ENCODE peak calls at places on chromosomes 16 and 17, in seven cellular contexts. M is GM13977, F is WTC11, Y is cardiac muscle cell, T is choroid plexus epithelial cell, D is HFF-Myc, G is fibroblast of lung. E is an unnamed sample.

GRCh38 chr17:42548070-42548837 is 4.5 kb upstream of the HSD17B1 start:
- DNase-seq in M (peak), F (peak), Y (peak), T (peak), D (no peak), G (no peak), E (no peak)

GRCh38 chr16:58491-59439 is 5.1 kb downstream of the SNRNP25 start:
- DNase-seq in M (no peak), F (no peak), Y (no peak), T (no peak), D (no peak), G (no peak), E (no peak)

GRCh38 chr16:88619859-88620655 is 18.3 kb upstream of the IL17C start:
- DNase-seq in M (no peak), F (no peak), Y (no peak), T (peak), D (no peak), G (peak), E (no peak)

GRCh38 chr16:4075534-4075933 is 40.7 kb downstream of the ADCY9 start:
- DNase-seq in M (no peak), F (no peak), Y (no peak), T (no peak), D (no peak), G (no peak), E (no peak)

GRCh38 chr17:29977836-29978235 is 36.4 kb downstream of the EFCAB5 start:
- DNase-seq in M (no peak), F (no peak), Y (no peak), T (peak), D (no peak), G (peak), E (no peak)

GRCh38 chr16:75760018-75760519 is 33.8 kb upstream of the CPHXL start:
- DNase-seq in M (no peak), F (no peak), Y (no peak), T (no peak), D (no peak), G (no peak), E (no peak)

GRCh38 chr16:89015271-89015859 is 38.4 kb upstream of the CBFA2T3 start:
- DNase-seq in M (no peak), F (no peak), Y (no peak), T (no peak), D (no peak), G (no peak), E (no peak)

GRCh38 chr17:67922503-67922902 is 73.8 kb downstream of the C17orf58 start:
- DNase-seq in M (no peak), F (no peak), Y (no peak), T (no peak), D (no peak), G (peak), E (no peak)

GRCh38 chr17:27840688-27841087 is 40.4 kb upstream of the NOS2 start:
- DNase-seq in M (no peak), F (no peak), Y (no peak), T (no peak), D (no peak), G (no peak), E (peak)

GRCh38 chr17:1715803-1716075 is 5.6 kb upstream of the TLCD2 start:
- DNase-seq in M (no peak), F (no peak), Y (no peak), T (no peak), D (no peak), G (no peak), E (no peak)

GRCh38 chr17:68576811-68577551 is 24.2 kb downstream of the FAM20A start:
- DNase-seq in M (no peak), F (no peak), Y (no peak), T (peak), D (peak), G (peak), E (no peak)

GRCh38 chr17:36641331-36641876 is 40.0 kb downstream of the MRM1 start:
- DNase-seq in M (no peak), F (peak), Y (peak), T (no peak), D (no peak), G (no peak), E (no peak)

GRCh38 chr16:83060-83603 is 5.1 kb downstream of the MPG start:
- DNase-seq in M (no peak), F (no peak), Y (no peak), T (no peak), D (no peak), G (no peak), E (no peak)

GRCh38 chr16:281660-282249 is 1.2 kb upstream of the PDIA2 start:
- DNase-seq in M (no peak), F (no peak), Y (no peak), T (no peak), D (no peak), G (no peak), E (no peak)

GRCh38 chr17:68456529-68457167 is 648 bp downstream of the WIPI1 start:
- DNase-seq in M (no peak), F (peak), Y (peak), T (peak), D (peak), G (peak), E (peak)

GRCh38 chr16:1772362-1772907 is at the start of gene EME2:
- DNase-seq in M (peak), F (no peak), Y (no peak), T (peak), D (no peak), G (no peak), E (no peak)

GRCh38 chr17:67126983-67127382 is 82.6 kb downstream of the CACNG1 start:
- DNase-seq in M (no peak), F (no peak), Y (no peak), T (no peak), D (no peak), G (no peak), E (no peak)

DNA sequence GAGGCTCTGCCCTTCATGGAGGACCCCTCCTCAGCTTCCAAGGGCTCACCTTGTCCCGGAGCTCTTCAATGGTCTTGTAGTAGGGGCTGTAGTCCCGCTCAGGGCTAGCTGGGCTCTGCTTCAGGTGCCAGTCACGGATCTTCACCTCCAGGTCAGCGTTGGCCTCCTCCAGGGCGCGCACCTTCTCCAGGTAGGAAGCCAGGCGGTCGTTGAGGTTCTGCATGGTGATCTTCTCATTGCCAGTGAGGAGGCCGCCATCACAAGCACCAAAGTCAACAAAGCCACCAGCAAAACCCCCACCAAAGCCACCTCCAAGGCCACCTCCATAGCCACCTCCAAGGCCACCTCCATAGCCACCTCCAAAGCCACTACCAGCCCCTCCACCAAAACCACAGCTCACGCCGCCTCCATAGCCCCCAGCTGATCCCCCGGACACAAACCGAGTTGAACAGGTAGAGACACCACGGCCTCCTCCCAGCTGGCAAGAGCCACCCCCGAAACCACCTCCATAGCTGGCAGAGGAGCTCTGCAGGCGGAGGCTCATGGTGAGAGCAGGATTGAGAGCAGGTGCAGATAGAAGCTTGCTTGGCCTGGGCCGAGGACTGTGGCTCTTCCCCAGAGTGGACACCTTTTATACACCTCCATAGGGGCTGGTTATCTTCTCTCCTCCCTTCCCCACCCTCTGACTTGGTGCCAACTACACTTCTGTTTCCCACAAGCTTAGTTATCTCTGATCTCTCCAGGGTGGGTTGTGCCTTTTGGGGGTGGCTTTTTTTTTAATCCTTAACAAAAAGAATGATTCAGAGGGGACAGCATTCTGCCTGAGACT is at the start of gene KRT13:
- DNase-seq in M (no peak), F (no peak), Y (no peak), T (no peak), D (no peak), G (no peak), E (no peak)
- TF ChIP-seq CTCF in M (no peak), F (no peak), Y (no peak), T (no peak), D (no peak), G (no peak), E (no peak)

DNA sequence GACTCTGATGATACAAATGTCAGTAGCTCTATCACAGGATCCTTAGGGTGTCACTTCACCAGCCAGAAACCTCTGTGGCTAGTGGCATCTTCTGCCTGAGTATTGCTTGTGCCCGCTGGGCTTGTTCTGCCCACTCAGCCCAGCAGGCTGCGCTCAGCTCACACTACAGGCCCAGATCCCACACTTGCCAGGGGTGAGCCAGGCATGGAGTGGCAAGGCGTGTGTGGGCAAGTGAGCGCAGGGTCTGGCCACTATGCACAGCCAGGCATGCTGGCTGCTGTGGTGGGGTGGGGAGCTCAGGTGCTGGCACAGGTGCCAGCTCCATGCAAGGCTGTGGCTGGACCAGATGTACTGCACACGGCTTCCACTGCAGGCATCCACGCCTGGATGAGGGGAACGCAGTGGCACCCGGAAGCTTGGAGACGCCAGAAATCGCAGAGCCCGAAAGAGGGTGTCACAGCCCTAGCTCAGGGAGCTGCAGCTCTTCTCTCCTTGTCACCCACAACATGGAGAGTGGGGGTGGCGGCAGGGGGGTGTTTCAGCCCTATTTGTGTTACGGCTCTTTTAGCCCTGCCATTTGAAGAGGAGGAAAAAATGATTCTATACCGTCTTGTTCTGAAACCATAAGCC is 10.2 kb downstream of the CFAP97D1 start:
- DNase-seq in M (no peak), F (peak), Y (no peak), T (no peak), D (no peak), G (no peak), E (no peak)
- TF ChIP-seq CTCF in M (no peak), F (no peak), Y (peak), T (peak), D (peak), G (peak), E (peak)

GRCh38 chr16:85422124-85422373 is 191.1 kb upstream of the GSE1 start:
- DNase-seq in M (no peak), F (peak), Y (no peak), T (no peak), D (no peak), G (no peak), E (no peak)

GRCh38 chr16:85423186-85423550 is 190.0 kb upstream of the GSE1 start:
- DNase-seq in M (no peak), F (no peak), Y (no peak), T (no peak), D (no peak), G (no peak), E (no peak)

GRCh38 chr16:85421338-85422123 is 191.6 kb upstream of the GSE1 start:
- DNase-seq in M (no peak), F (peak), Y (no peak), T (no peak), D (no peak), G (no peak), E (no peak)

GRCh38 chr16:85423631-85424030 is 189.5 kb upstream of the GSE1 start:
- DNase-seq in M (no peak), F (no peak), Y (no peak), T (no peak), D (no peak), G (no peak), E (no peak)

DNA sequence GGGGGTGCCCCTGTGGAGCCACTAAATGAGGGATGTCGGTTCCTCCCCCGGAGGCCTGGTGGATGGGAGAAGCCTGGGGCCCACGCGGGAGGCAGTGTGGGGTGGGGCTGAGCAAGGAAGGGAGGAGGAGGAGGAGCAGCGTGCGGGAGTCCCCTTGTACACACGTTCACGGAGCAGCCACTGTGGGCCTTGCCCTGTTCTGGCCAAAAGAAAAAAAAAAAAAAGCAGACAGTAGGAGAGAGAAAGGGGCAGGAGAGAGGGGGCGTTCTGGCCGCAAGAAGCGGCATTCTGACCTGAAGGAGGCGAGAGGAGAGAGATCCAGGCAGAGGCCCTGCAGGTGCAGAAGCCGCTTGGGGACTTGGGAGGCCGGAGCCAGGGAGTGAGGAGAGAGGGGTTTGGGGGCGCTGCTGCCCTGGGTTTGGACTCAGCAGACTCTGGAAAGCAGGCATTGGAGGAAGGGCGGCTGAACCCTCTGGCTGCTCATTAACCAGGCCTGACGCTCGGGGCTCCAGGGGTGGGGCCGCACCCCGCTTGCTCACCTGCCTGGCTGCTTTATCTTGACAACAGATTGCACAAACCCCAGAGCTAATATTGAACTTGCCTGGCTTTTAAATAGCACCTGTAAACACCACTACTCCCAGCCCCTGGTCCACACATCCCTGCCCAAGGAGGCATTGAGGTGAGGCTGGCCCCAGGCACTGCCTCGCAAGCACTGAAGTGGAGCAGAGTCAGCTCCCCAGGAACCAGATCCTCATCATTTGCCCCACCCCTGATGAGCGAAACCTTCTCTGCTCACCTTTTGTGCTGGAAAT is 190.5 kb upstream of the GSE1 start:
- DNase-seq in M (no peak), F (peak), Y (peak), T (peak), D (no peak), G (no peak), E (no peak)
- TF ChIP-seq CTCF in M (no peak), F (no peak), Y (no peak), T (no peak), D (no peak), G (no peak), E (no peak)

GRCh38 chr16:9258423-9259051 is 167.1 kb downstream of the HAPSTR1 start:
- DNase-seq in M (peak), F (peak), Y (peak), T (peak), D (no peak), G (peak), E (no peak)

GRCh38 chr16:9254863-9255262 is 163.4 kb downstream of the HAPSTR1 start:
- DNase-seq in M (no peak), F (no peak), Y (no peak), T (no peak), D (no peak), G (no peak), E (no peak)

GRCh38 chr16:9257843-9258242 is 166.4 kb downstream of the HAPSTR1 start:
- DNase-seq in M (no peak), F (no peak), Y (no peak), T (no peak), D (no peak), G (no peak), E (no peak)

GRCh38 chr16:9259914-9260608 is 168.6 kb downstream of the HAPSTR1 start:
- DNase-seq in M (no peak), F (no peak), Y (no peak), T (no peak), D (no peak), G (no peak), E (no peak)

DNA sequence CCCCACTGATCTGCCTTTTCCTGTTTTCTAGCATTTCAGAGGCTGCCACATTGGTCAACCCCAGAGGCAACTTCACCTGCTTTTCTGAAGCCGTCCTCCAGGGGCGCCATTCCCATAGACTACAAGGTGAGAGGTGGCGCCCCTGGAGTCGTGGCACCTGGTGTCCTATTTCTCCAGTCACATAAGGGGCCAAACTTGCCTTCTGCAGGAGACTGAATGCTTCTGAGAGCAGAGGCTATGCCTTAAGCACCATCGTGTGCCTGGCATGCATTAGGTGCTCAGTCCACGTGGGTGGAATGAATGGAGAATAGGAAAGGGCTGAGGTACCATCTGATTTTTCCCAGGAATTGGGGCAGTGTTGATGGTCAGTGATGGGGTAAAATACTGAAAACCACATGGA is 164.8 kb downstream of the HAPSTR1 start:
- DNase-seq in M (peak), F (peak), Y (peak), T (peak), D (no peak), G (no peak), E (no peak)
- TF ChIP-seq CTCF in M (peak), F (peak), Y (peak), T (peak), D (peak), G (peak), E (peak)

DNA sequence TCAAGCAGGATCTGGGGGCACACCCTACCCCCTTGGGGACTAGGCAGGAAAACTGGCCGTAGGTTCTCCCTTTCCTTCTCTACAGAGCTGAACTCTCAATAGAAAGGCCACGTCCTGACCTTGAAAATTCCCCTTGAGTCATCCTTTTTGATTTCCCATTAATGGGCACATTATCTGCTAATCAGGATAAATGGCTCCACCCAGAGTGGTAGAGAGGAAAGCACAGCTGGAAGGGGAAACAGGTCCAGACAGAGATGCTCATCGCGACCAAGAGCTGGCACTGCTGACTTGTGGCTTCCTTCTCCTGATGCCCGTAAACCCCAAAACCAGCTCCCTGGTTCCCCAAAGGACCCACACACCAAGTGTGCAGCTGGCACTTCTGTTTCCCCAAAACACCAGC is 206.5 kb upstream of the CDH5 start:
- DNase-seq in M (no peak), F (no peak), Y (no peak), T (peak), D (no peak), G (peak), E (no peak)
- TF ChIP-seq CTCF in M (no peak), F (no peak), Y (no peak), T (peak), D (no peak), G (peak), E (peak)

DNA sequence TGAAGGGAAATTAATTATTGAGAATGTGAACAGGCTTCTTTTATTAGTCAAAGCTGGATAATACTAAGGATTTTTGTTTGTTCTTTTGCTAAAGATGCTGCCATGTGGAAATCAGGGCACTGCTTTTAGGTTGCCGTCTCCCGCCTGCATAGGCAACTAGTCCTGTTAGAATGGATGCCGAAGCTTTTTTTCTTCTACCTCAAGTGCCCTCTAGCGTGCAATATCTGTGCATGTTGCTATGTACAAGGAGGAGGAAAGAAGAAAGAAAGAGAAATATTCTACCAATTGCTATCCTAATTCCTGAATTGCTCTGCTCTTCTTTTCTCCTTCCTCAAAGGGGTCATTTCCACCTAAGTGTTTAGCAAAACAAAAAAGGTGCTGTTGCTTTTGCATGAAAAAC is 5.2 kb upstream of the CDH8 start:
- DNase-seq in M (no peak), F (peak), Y (peak), T (peak), D (no peak), G (no peak), E (no peak)
- TF ChIP-seq CTCF in M (peak), F (peak), Y (peak), T (peak), D (no peak), G (no peak), E (peak)

GRCh38 chr17:8887834-8888703 is 20.6 kb upstream of the PIK3R6 start:
- DNase-seq in M (no peak), F (peak), Y (peak), T (peak), D (peak), G (peak), E (no peak)
- TF ChIP-seq CTCF in M (no peak), F (no peak), Y (peak), T (peak), D (peak), G (peak), E (peak)

DNA sequence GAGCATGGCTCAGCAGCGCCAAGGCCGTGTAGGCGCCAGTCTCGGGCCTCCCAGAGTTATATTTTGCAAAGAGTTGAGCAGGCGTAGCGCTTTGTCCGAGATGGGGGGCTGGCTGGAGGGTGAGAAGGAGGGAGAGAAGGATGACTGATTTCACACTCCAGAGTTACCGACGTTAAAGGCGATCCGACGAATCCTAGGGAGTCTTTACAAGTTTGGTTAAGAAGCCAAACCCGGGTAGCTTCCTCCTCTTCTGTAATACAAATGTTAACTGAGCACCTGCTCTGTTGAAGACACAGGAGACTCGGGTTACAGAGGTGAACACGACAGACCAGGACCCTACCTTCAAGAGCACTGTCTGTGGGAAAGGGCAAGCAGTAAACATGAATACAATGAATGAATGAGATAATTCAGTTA is 805 bp downstream of the POLR2A start:
- DNase-seq in M (no peak), F (no peak), Y (no peak), T (no peak), D (no peak), G (no peak), E (no peak)
- TF ChIP-seq CTCF in M (no peak), F (no peak), Y (peak), T (no peak), D (no peak), G (no peak), E (no peak)

E was measured in osteocyte.